ENCODE peak calls at places on chromosome 18, in ten cellular contexts. Q, C, G, E, F, S, P, W, R and B are unnamed samples.

GRCh38 chr18:46628206-46628605 is 28.8 kb downstream of the LOXHD1 start:
- DNase-seq in Q (no peak), C (no peak), G (peak), E (no peak), F (no peak), S (no peak), P (no peak), W (no peak), R (no peak), B (no peak)

GRCh38 chr18:70195852-70196434 is 9.5 kb downstream of the RTTN start:
- DNase-seq in Q (peak), C (no peak), G (peak), E (no peak), F (peak), S (peak), P (no peak), W (peak), R (peak), B (peak)

GRCh38 chr18:77095356-77096030 is 37.1 kb downstream of the MBP start:
- DNase-seq in Q (no peak), C (no peak), G (no peak), E (no peak), F (no peak), S (no peak), P (no peak), W (no peak), R (peak), B (no peak)

GRCh38 chr18:23650963-23651927 is 11.5 kb downstream of the ANKRD29 start:
- DNase-seq in Q (no peak), C (no peak), G (no peak), E (no peak), F (no peak), S (peak), P (peak), W (peak), R (peak), B (peak)

GRCh38 chr18:77187201-77187600 is 54.6 kb upstream of the MBP start:
- DNase-seq in Q (no peak), C (no peak), G (no peak), E (no peak), F (no peak), S (no peak), P (no peak), W (no peak), R (no peak), B (no peak)

GRCh38 chr18:43482600-43482999 is 205.3 kb upstream of the SYT4 start:
- DNase-seq in Q (no peak), C (no peak), G (no peak), E (no peak), F (no peak), S (no peak), P (no peak), W (no peak), R (no peak), B (no peak)

GRCh38 chr18:67310826-67311225 is 205.7 kb downstream of the DSEL start:
- DNase-seq in Q (no peak), C (no peak), G (no peak), E (no peak), F (no peak), S (peak), P (no peak), W (peak), R (no peak), B (peak)

GRCh38 chr18:59013744-59014143 is 125.9 kb upstream of the SEC11C start:
- DNase-seq in Q (no peak), C (no peak), G (no peak), E (no peak), F (no peak), S (no peak), P (no peak), W (no peak), R (no peak), B (no peak)

GRCh38 chr18:59093668-59094067 is 46.0 kb upstream of the SEC11C start:
- DNase-seq in Q (peak), C (no peak), G (no peak), E (no peak), F (no peak), S (no peak), P (no peak), W (no peak), R (no peak), B (no peak)

GRCh38 chr18:72940509-72940908 is 72.7 kb upstream of the NETO1 start:
- DNase-seq in Q (no peak), C (no peak), G (no peak), E (no peak), F (no peak), S (no peak), P (no peak), W (no peak), R (no peak), B (no peak)

GRCh38 chr18:49123431-49123830 is 172.7 kb upstream of the SMAD7 start:
- DNase-seq in Q (no peak), C (no peak), G (no peak), E (no peak), F (no peak), S (no peak), P (no peak), W (no peak), R (no peak), B (peak)

GRCh38 chr18:12315911-12316310 is 7.9 kb downstream of the TUBB6 start:
- DNase-seq in Q (no peak), C (no peak), G (no peak), E (no peak), F (no peak), S (no peak), P (no peak), W (no peak), R (no peak), B (no peak)

GRCh38 chr18:24958001-24958400 is 394.0 kb downstream of the ZNF521 start:
- DNase-seq in Q (no peak), C (no peak), G (no peak), E (no peak), F (no peak), S (no peak), P (no peak), W (no peak), R (no peak), B (no peak)

GRCh38 chr18:48827321-48828200 is 123.2 kb downstream of the SMAD7 start:
- DNase-seq in Q (no peak), C (peak), G (no peak), E (no peak), F (peak), S (no peak), P (no peak), W (peak), R (peak), B (peak)

GRCh38 chr18:28115149-28115550 is 61.8 kb downstream of the CDH2 start:
- DNase-seq in Q (no peak), C (no peak), G (no peak), E (no peak), F (no peak), S (peak), P (peak), W (peak), R (peak), B (peak)

GRCh38 chr18:36333418-36333817 is 35.9 kb downstream of the FHOD3 start:
- DNase-seq in Q (peak), C (no peak), G (no peak), E (no peak), F (no peak), S (no peak), P (peak), W (peak), R (peak), B (no peak)

GRCh38 chr18:62526098-62527025 is 3.5 kb downstream of the ZCCHC2 start:
- DNase-seq in Q (peak), C (peak), G (peak), E (peak), F (peak), S (peak), P (peak), W (peak), R (peak), B (peak)